ENCODE peak calls at places on chromosomes 3 and 15, in seven cellular contexts. T is ovary, U is GM23338, B is fibroblast of the aortic adventitia, N is HFFc6, J is Caco-2, C is heart right ventricle. K is an unnamed sample.

GRCh38 chr3:187669675-187670504 is at the start of gene SST:
- DNase-seq in C (peak; percentile 38), T (peak; percentile 49), J (peak; percentile 59), N (no peak), U (peak; percentile 94), B (peak; percentile 56), K (no peak)

GRCh38 chr15:95302206-95302605 is 1028.3 kb upstream of the NR2F2 start:
- DNase-seq in J (no peak), T (no peak), B (no peak), C (no peak), N (no peak), U (no peak), K (no peak)

GRCh38 chr15:95365615-95366107 is 964.8 kb upstream of the NR2F2 start:
- DNase-seq in B (peak; percentile 22), C (peak; percentile 65), T (peak; percentile 34), U (no peak), J (no peak), N (no peak), K (peak; percentile 58)

GRCh38 chr15:75479670-75480069 is 28.2 kb upstream of the SIN3A start:
- DNase-seq in B (no peak), U (no peak), J (no peak), C (no peak), N (no peak), T (no peak), K (no peak)

GRCh38 chr3:149401926-149402310 is 24.5 kb upstream of the TM4SF1 start:
- DNase-seq in J (no peak), U (no peak), C (no peak), N (no peak), T (no peak), B (no peak), K (no peak)

GRCh38 chr3:45055032-45055410 is 28.9 kb downstream of the CLEC3B start:
- DNase-seq in N (peak; percentile 57), T (no peak), C (no peak), U (no peak), B (peak; percentile 87), J (no peak), K (peak; percentile 59)

GRCh38 chr3:197135212-197135611 is 105.6 kb upstream of the MELTF start:
- DNase-seq in J (no peak), B (peak; percentile 18), U (no peak), T (no peak), N (no peak), C (no peak), K (no peak)

GRCh38 chr3:183151086-183151485 is 11.4 kb downstream of the LAMP3 start:
- DNase-seq in U (no peak), J (no peak), C (no peak), T (no peak), N (no peak), B (no peak), K (no peak)

GRCh38 chr3:45095916-45096526 is 50.2 kb downstream of the CDCP1 start:
- DNase-seq in T (no peak), B (peak; percentile 28), J (no peak), N (no peak), C (no peak), U (no peak), K (no peak)

GRCh38 chr3:159765025-159765859 is 223.4 kb upstream of the IL12A start:
- DNase-seq in C (peak; percentile 91), T (peak; percentile 58), N (peak; percentile 100), B (peak; percentile 98), U (peak; percentile 66), J (peak; percentile 60), K (peak; percentile 87)

GRCh38 chr3:42123012-42123581 is 31.9 kb downstream of the TRAK1 start:
- DNase-seq in U (no peak), T (no peak), J (no peak), N (peak; percentile 39), C (peak; percentile 25), B (no peak), K (no peak)

GRCh38 chr15:67465196-67465952 is 55.6 kb upstream of the C15orf61 start:
- DNase-seq in U (no peak), C (no peak), B (no peak), T (no peak), N (no peak), J (no peak), K (no peak)

GRCh38 chr3:111862415-111862814 is 3.4 kb downstream of the PHLDB2 start:
- DNase-seq in J (no peak), C (no peak), U (no peak), T (no peak), B (no peak), N (no peak), K (no peak)

GRCh38 chr15:60400957-60401356 is 3.2 kb upstream of the ANXA2 start:
- DNase-seq in T (no peak), U (peak; percentile 59), C (no peak), B (peak; percentile 56), J (no peak), N (no peak), K (no peak)

GRCh38 chr15:71288348-71288955 is 173.2 kb downstream of the THSD4 start:
- DNase-seq in U (no peak), T (no peak), B (no peak), J (no peak), N (peak; percentile 26), C (no peak), K (no peak)

GRCh38 chr15:98760112-98760826 is 111.9 kb downstream of the IGF1R start:
- DNase-seq in B (no peak), T (no peak), J (no peak), N (no peak), C (peak; percentile 36), U (no peak), K (no peak)

GRCh38 chr15:71278989-71279756 is 163.9 kb downstream of the THSD4 start:
- DNase-seq in N (peak; percentile 69), T (no peak), U (no peak), J (peak; percentile 54), C (no peak), B (peak; percentile 97), K (peak; percentile 92)

GRCh38 chr15:90203922-90204321 is 2.8 kb downstream of the SEMA4B start:
- DNase-seq in C (no peak), B (no peak), T (no peak), N (no peak), J (no peak), U (no peak), K (no peak)

GRCh38 chr3:192303235-192303634 is 424.1 kb downstream of the FGF12 start:
- DNase-seq in B (no peak), N (no peak), J (no peak), U (peak; percentile 23), T (no peak), C (no peak), K (no peak)

GRCh38 chr15:63815796-63816533 is 17.8 kb downstream of the HERC1 start:
- DNase-seq in C (no peak), T (no peak), N (no peak), B (peak; percentile 46), U (peak; percentile 57), J (no peak), K (no peak)

GRCh38 chr15:68209735-68210408 is 4.7 kb upstream of the CALML4 start:
- DNase-seq in T (no peak), N (no peak), J (no peak), C (no peak), U (no peak), B (no peak), K (no peak)

GRCh38 chr3:116809218-116809617 is 99.6 kb downstream of the TUSC7 start:
- DNase-seq in N (no peak), B (no peak), C (no peak), J (no peak), U (no peak), T (no peak), K (no peak)

GRCh38 chr3:135503429-135504083 is 462.0 kb upstream of the PPP2R3A start:
- DNase-seq in U (peak; percentile 95), N (peak; percentile 71), C (peak; percentile 47), J (peak; percentile 71), T (no peak), B (peak; percentile 79), K (peak; percentile 23)

GRCh38 chr15:58222698-58223097 is 84.5 kb downstream of the AQP9 start:
- DNase-seq in B (no peak), C (no peak), N (peak; percentile 34), T (no peak), U (no peak), J (no peak), K (no peak)

GRCh38 chr3:176737480-176738147 is 459.7 kb downstream of the TBL1XR1 start:
- DNase-seq in C (no peak), J (no peak), T (no peak), N (no peak), B (no peak), U (no peak), K (no peak)

GRCh38 chr15:69568621-69569020 is 116.0 kb downstream of the RPLP1 start:
- DNase-seq in B (peak; percentile 87), T (no peak), J (no peak), U (no peak), N (peak; percentile 49), C (no peak), K (peak; percentile 36)

GRCh38 chr3:67329358-67329757 is 325.1 kb downstream of the SUCLG2 start:
- DNase-seq in N (no peak), B (no peak), T (no peak), J (no peak), U (no peak), C (no peak), K (no peak)

GRCh38 chr3:24591661-24592555 is 97.3 kb upstream of the THRB start:
- DNase-seq in N (peak; percentile 4), T (no peak), C (no peak), B (no peak), J (peak; percentile 54), U (no peak), K (no peak)

GRCh38 chr3:14725015-14725431 is 50.1 kb downstream of the C3orf20 start:
- DNase-seq in N (peak; percentile 75), C (peak; percentile 24), T (no peak), J (no peak), U (no peak), B (peak; percentile 88), K (peak; percentile 61)

GRCh38 chr15:56286213-56286612 is 42.5 kb upstream of the RFX7 start:
- DNase-seq in J (no peak), B (no peak), N (no peak), T (no peak), U (peak; percentile 57), C (no peak), K (no peak)
- TF ChIP-seq CTCF in J (peak; percentile 15), B (no peak), N (no peak), T (no peak), U (peak; percentile 62), C (no peak), K (peak; percentile 18)

GRCh38 chr15:45314960-45315359 is 62.9 kb downstream of the SLC28A2 start:
- DNase-seq in J (no peak), U (peak; percentile 78), C (peak; percentile 32), T (no peak), N (peak; percentile 12), B (peak; percentile 47), K (no peak)
- TF ChIP-seq CTCF in J (no peak), U (peak; percentile 66), C (no peak), T (no peak), N (peak; percentile 54), B (peak; percentile 22), K (peak; percentile 27)

GRCh38 chr3:142129516-142130171 is 19.7 kb downstream of the TFDP2 start:
- DNase-seq in B (no peak), J (no peak), N (no peak), T (no peak), C (no peak), U (no peak), K (no peak)
- TF ChIP-seq CTCF in B (peak; percentile 45), J (no peak), N (peak; percentile 74), T (no peak), C (no peak), U (no peak), K (peak; percentile 45)

GRCh38 chr3:4660936-4661335 is 167.8 kb downstream of the ITPR1 start:
- DNase-seq in N (no peak), J (no peak), U (no peak), B (no peak), T (no peak), C (no peak), K (no peak)
- TF ChIP-seq CTCF in N (no peak), J (no peak), U (no peak), B (no peak), T (no peak), C (no peak), K (no peak)

GRCh38 chr15:81256916-81257315 is 60.2 kb downstream of the IL16 start:
- DNase-seq in N (peak; percentile 53), J (no peak), U (peak; percentile 51), C (no peak), B (peak; percentile 81), T (no peak), K (no peak)
- TF ChIP-seq CTCF in N (peak; percentile 79), J (no peak), U (peak; percentile 50), C (peak; percentile 50), B (peak; percentile 64), T (no peak), K (peak; percentile 76)